ENCODE peak calls at places on chromosomes 1 and 21, in nine cellular contexts. H is activated gamma-delta T cell treated with anti-CD3 and anti-CD28 coated beads, Interleukin-2, amount 50 U/mL, for 16 hours; C is C1 segment of cervical spinal cord; P is head of caudate nucleus; U is activated CD4-positive, alpha-beta T cell treated with anti-CD3 and anti-CD28 coated beads for 1 hour; J is HS-27A; T is stimulated activated naive CD8-positive, alpha-beta T cell treated with anti-CD3 and anti-CD28 coated beads, Interleukin-15, amount 100 ng/mL, for 72 hours; F is NCI-H1694 treated with DMSO at 0.1 percent for 48 hours; M is left cardiac atrium. R is an unnamed sample.

GRCh38 chr1:240555524-240555923 is 56.4 kb downstream of the GREM2 start:
- DNase-seq in H (no peak), C (no peak), P (no peak), U (no peak), J (no peak), T (no peak), F (no peak), M (no peak), R (no peak)

GRCh38 chr1:154342132-154342531 is 16.8 kb downstream of the ATP8B2 start:
- DNase-seq in H (no peak), C (no peak), P (no peak), U (no peak), J (no peak), T (no peak), F (no peak), M (no peak), R (no peak)

GRCh38 chr1:174262747-174263241 is 103.5 kb downstream of the RABGAP1L start:
- DNase-seq in H (no peak), C (peak), P (peak), U (no peak), J (peak), T (peak), F (peak), M (no peak), R (no peak)

GRCh38 chr1:110770832-110771231 is 96.1 kb upstream of the KCNA3 start:
- DNase-seq in H (no peak), C (no peak), P (no peak), U (no peak), J (no peak), T (no peak), F (no peak), M (no peak), R (no peak)

GRCh38 chr1:41365772-41366427 is 4.7 kb downstream of the FOXO6 start:
- DNase-seq in H (peak), C (peak), P (no peak), U (no peak), J (no peak), T (no peak), F (peak), M (no peak), R (peak)

GRCh38 chr1:201426395-201427310 is 5.1 kb upstream of the TNNI1 start:
- DNase-seq in H (no peak), C (no peak), P (no peak), U (no peak), J (no peak), T (no peak), F (peak), M (peak), R (no peak)

GRCh38 chr1:8866173-8866791 is 12.2 kb downstream of the ENO1 start:
- DNase-seq in H (no peak), C (no peak), P (no peak), U (no peak), J (no peak), T (no peak), F (no peak), M (no peak), R (no peak)

GRCh38 chr1:206905295-206906164 is 8.3 kb downstream of the IL24 start:
- DNase-seq in H (no peak), C (no peak), P (no peak), U (no peak), J (peak), T (no peak), F (no peak), M (no peak), R (no peak)

GRCh38 chr1:177567393-177567792 is 396.6 kb downstream of the BRINP2 start:
- DNase-seq in H (no peak), C (no peak), P (no peak), U (no peak), J (no peak), T (no peak), F (no peak), M (no peak), R (no peak)

GRCh38 chr21:36035381-36035791 is 24.9 kb downstream of the SETD4 start:
- DNase-seq in H (no peak), C (no peak), P (no peak), U (no peak), J (no peak), T (no peak), F (no peak), M (no peak), R (no peak)

GRCh38 chr1:98086796-98087195 is 166.0 kb upstream of the DPYD start:
- DNase-seq in H (no peak), C (no peak), P (no peak), U (no peak), J (peak), T (no peak), F (no peak), M (no peak), R (no peak)

GRCh38 chr1:101474039-101474665 is 237.3 kb downstream of the S1PR1 start:
- DNase-seq in H (no peak), C (no peak), P (no peak), U (no peak), J (no peak), T (no peak), F (no peak), M (no peak), R (no peak)

GRCh38 chr21:38805282-38806152 is at the start of gene ETS2:
- DNase-seq in H (peak), C (peak), P (peak), U (peak), J (peak), T (peak), F (peak), M (peak), R (peak)

GRCh38 chr1:4227986-4228385 is 327.9 kb upstream of the C1orf174 start:
- DNase-seq in H (no peak), C (no peak), P (no peak), U (no peak), J (no peak), T (no peak), F (no peak), M (no peak), R (no peak)

GRCh38 chr1:154788886-154789285 is 81.2 kb downstream of the KCNN3 start:
- DNase-seq in H (no peak), C (no peak), P (no peak), U (no peak), J (no peak), T (no peak), F (no peak), M (no peak), R (no peak)

GRCh38 chr1:43199093-43199726 is 27.1 kb downstream of the CFAP57 start:
- DNase-seq in H (no peak), C (no peak), P (no peak), U (no peak), J (no peak), T (no peak), F (no peak), M (no peak), R (no peak)

GRCh38 chr1:161843156-161843555 is 77.0 kb downstream of the ATF6 start:
- DNase-seq in H (no peak), C (no peak), P (no peak), U (no peak), J (no peak), T (no peak), F (no peak), M (no peak), R (no peak)

GRCh38 chr1:66809736-66810326 is 8.8 kb upstream of the INSL5 start:
- DNase-seq in H (no peak), C (no peak), P (no peak), U (no peak), J (peak), T (no peak), F (no peak), M (no peak), R (no peak)

GRCh38 chr1:219459321-219460105 is 153.4 kb downstream of the ZC3H11B start:
- DNase-seq in H (no peak), C (no peak), P (no peak), U (no peak), J (no peak), T (no peak), F (no peak), M (no peak), R (no peak)

GRCh38 chr1:161902146-161902545 is 121.5 kb downstream of the OLFML2B start:
- DNase-seq in H (no peak), C (no peak), P (no peak), U (no peak), J (no peak), T (no peak), F (no peak), M (no peak), R (no peak)

GRCh38 chr1:152182431-152182830 is 23.4 kb upstream of the RPTN start:
- DNase-seq in H (no peak), C (no peak), P (no peak), U (no peak), J (no peak), T (no peak), F (peak), M (no peak), R (no peak)

GRCh38 chr1:180244840-180245239 is 14.8 kb downstream of the LHX4 start:
- DNase-seq in H (no peak), C (no peak), P (no peak), U (no peak), J (no peak), T (no peak), F (no peak), M (no peak), R (no peak)

GRCh38 chr1:225462714-225463574 is 35.1 kb upstream of the LBR start:
- DNase-seq in H (no peak), C (no peak), P (no peak), U (no peak), J (no peak), T (no peak), F (peak), M (no peak), R (no peak)

GRCh38 chr1:43368646-43369020 is 822 bp upstream of the ELOVL1 start:
- DNase-seq in H (no peak), C (no peak), P (no peak), U (no peak), J (no peak), T (no peak), F (no peak), M (no peak), R (no peak)

GRCh38 chr1:228408869-228409805 is 2.5 kb upstream of the TRIM11 start:
- DNase-seq in H (no peak), C (no peak), P (no peak), U (no peak), J (no peak), T (no peak), F (no peak), M (no peak), R (no peak)

GRCh38 chr1:184691719-184692324 is 62.8 kb downstream of the EDEM3 start:
- DNase-seq in H (no peak), C (no peak), P (no peak), U (no peak), J (no peak), T (no peak), F (peak), M (no peak), R (no peak)

GRCh38 chr1:223331929-223332328 is 32.0 kb downstream of the SUSD4 start:
- DNase-seq in H (no peak), C (no peak), P (no peak), U (no peak), J (peak), T (no peak), F (no peak), M (no peak), R (no peak)

GRCh38 chr1:28751315-28752056 is 14.7 kb downstream of the YTHDF2 start:
- DNase-seq in H (no peak), C (no peak), P (no peak), U (no peak), J (peak), T (no peak), F (no peak), M (no peak), R (no peak)

GRCh38 chr1:39933956-39934941 is 20.7 kb upstream of the MFSD2A start:
- DNase-seq in H (no peak), C (no peak), P (peak), U (no peak), J (no peak), T (no peak), F (peak), M (peak), R (no peak)

GRCh38 chr1:242120432-242120831 is 121.5 kb upstream of the MAP1LC3C start:
- DNase-seq in H (no peak), C (no peak), P (no peak), U (no peak), J (no peak), T (no peak), F (no peak), M (no peak), R (no peak)

GRCh38 chr1:28232558-28233263 is at the start of gene DNAJC8:
- DNase-seq in H (peak), C (peak), P (peak), U (peak), J (peak), T (peak), F (peak), M (peak), R (peak)

GRCh38 chr21:43599728-43600127 is 59.6 kb downstream of the HSF2BP start:
- DNase-seq in H (no peak), C (no peak), P (no peak), U (no peak), J (no peak), T (no peak), F (no peak), M (no peak), R (no peak)

GRCh38 chr1:30782361-30783243 is 25.0 kb upstream of the LAPTM5 start:
- DNase-seq in H (peak), C (peak), P (peak), U (peak), J (peak), T (peak), F (peak), M (peak), R (peak)

GRCh38 chr1:43008106-43008424 is 49.4 kb upstream of the SLC2A1 start:
- DNase-seq in H (no peak), C (no peak), P (no peak), U (no peak), J (no peak), T (no peak), F (no peak), M (no peak), R (no peak)